ENCODE peak calls at places on chromosome 13, in six cellular contexts. I is IMR-90; M is stimulated activated CD4-positive, alpha-beta T cell treated with anti-CD3 and anti-CD28 coated beads, Interleukin-12 subunit alpha, Interleukin-12 subunit beta, amount 100 ng/mL, for 24 hours; A is RPMI8226; T is brain microvascular endothelial cell; C is iris pigment epithelial cell. D is an unnamed sample.

GRCh38 chr13:32917504-32917903 is 98.7 kb upstream of the KL start:
- DNase-seq in I (peak; percentile 32), T (peak; percentile 12), A (no peak), M (no peak), C (peak; percentile 35), D (no peak)

GRCh38 chr13:31424130-31424729 is 224.5 kb downstream of the B3GLCT start:
- DNase-seq in M (peak; percentile 38), A (peak; percentile 68), I (peak; percentile 73), C (peak; percentile 75), T (peak; percentile 78), D (peak; percentile 69)

GRCh38 chr13:45398862-45399261 is 19.3 kb downstream of the SLC25A30 start:
- DNase-seq in M (no peak), I (no peak), C (no peak), T (no peak), A (no peak), D (no peak)

GRCh38 chr13:42107006-42107405 is 58.6 kb downstream of the DGKH start:
- DNase-seq in T (no peak), C (no peak), M (no peak), I (no peak), A (no peak), D (no peak)

GRCh38 chr13:20704459-20705069 is 1.1 kb downstream of the IL17D start:
- DNase-seq in C (no peak), T (no peak), I (no peak), A (no peak), M (no peak), D (no peak)

GRCh38 chr13:40220299-40220935 is 446.0 kb downstream of the FOXO1 start:
- DNase-seq in C (peak; percentile 93), A (no peak), I (no peak), T (peak; percentile 59), M (no peak), D (no peak)

GRCh38 chr13:48184260-48184659 is 48.7 kb upstream of the ITM2B start:
- DNase-seq in M (no peak), C (no peak), T (no peak), A (no peak), I (no peak), D (no peak)

GRCh38 chr13:34522818-34523217 is 419.3 kb upstream of the NBEA start:
- DNase-seq in C (no peak), I (no peak), T (no peak), A (no peak), M (no peak), D (no peak)

GRCh38 chr13:99003851-99004471 is 26.1 kb upstream of the DOCK9 start:
- DNase-seq in I (no peak), A (no peak), C (no peak), M (no peak), T (no peak), D (no peak)

GRCh38 chr13:32036762-32037161 is 5.2 kb downstream of the FRY start:
- DNase-seq in C (no peak), A (no peak), M (no peak), I (no peak), T (no peak), D (no peak)

GRCh38 chr13:26985285-26985878 is 186.2 kb downstream of the USP12 start:
- DNase-seq in A (peak; percentile 63), M (peak; percentile 56), C (peak; percentile 74), I (peak; percentile 80), T (peak; percentile 79), D (no peak)

GRCh38 chr13:41034862-41035261 is 15.7 kb upstream of the ELF1 start:
- DNase-seq in T (no peak), I (peak; percentile 16), M (no peak), C (no peak), A (no peak), D (no peak)